ENCODE peak calls at places on chromosome 15, in ten cellular contexts. I, O, F, L, Z, T, R, M, E and K are unnamed samples.

GRCh38 chr15:90126457-90127435 is 24.5 kb upstream of the IDH2 start:
- DNase-seq in F (peak; percentile 34), Z (peak; percentile 61), L (no peak), O (no peak), E (peak; percentile 67), M (no peak), T (peak; percentile 37), R (peak; percentile 59), I (peak; percentile 87), K (no peak)

GRCh38 chr15:39511000-39511914 is 69.6 kb upstream of the THBS1 start:
- DNase-seq in L (peak; percentile 51), R (no peak), T (no peak), F (peak; percentile 64), I (no peak), M (peak; percentile 72), E (peak; percentile 76), O (no peak), Z (no peak), K (peak; percentile 92)

GRCh38 chr15:39920510-39921273 is 626 bp upstream of the GPR176 start:
- DNase-seq in Z (peak; percentile 74), T (peak; percentile 95), L (peak; percentile 85), E (peak; percentile 81), R (peak; percentile 75), O (peak; percentile 63), I (peak; percentile 73), F (peak; percentile 63), M (peak; percentile 83), K (peak; percentile 95)

GRCh38 chr15:33027636-33028035 is 166.9 kb downstream of the FMN1 start:
- DNase-seq in F (no peak), I (no peak), L (no peak), O (no peak), M (no peak), E (no peak), T (no peak), Z (no peak), R (no peak), K (no peak)

GRCh38 chr15:52093539-52094502 is 18.8 kb downstream of the BCL2L10 start:
- DNase-seq in R (peak; percentile 51), I (no peak), O (no peak), M (peak; percentile 99), L (no peak), Z (no peak), T (no peak), F (peak; percentile 73), E (no peak), K (peak; percentile 81)

GRCh38 chr15:40471778-40472130 is 970 bp downstream of the CHST14 start:
- DNase-seq in O (no peak), E (no peak), Z (peak; percentile 46), R (no peak), T (peak; percentile 78), L (no peak), I (no peak), M (no peak), F (no peak), K (peak; percentile 48)

GRCh38 chr15:80778964-80779657 is at the start of gene CEMIP:
- DNase-seq in Z (peak; percentile 71), L (peak; percentile 88), F (peak; percentile 73), T (peak; percentile 85), O (peak; percentile 80), I (peak; percentile 73), E (peak; percentile 70), R (peak; percentile 84), M (peak; percentile 72), K (peak; percentile 93)

GRCh38 chr15:82936966-82937647 is 15.4 kb downstream of the HOMER2 start:
- DNase-seq in O (no peak), M (no peak), Z (no peak), L (no peak), F (no peak), I (no peak), T (peak; percentile 18), E (no peak), R (no peak), K (peak; percentile 6)

GRCh38 chr15:58771621-58772235 is 626 bp downstream of the MINDY2 start:
- DNase-seq in T (peak; percentile 92), O (no peak), F (peak; percentile 75), E (peak; percentile 40), M (no peak), R (peak; percentile 76), I (no peak), Z (peak; percentile 43), L (no peak), K (peak; percentile 60)

GRCh38 chr15:39285663-39286062 is 295.2 kb upstream of the THBS1 start:
- DNase-seq in M (no peak), L (no peak), O (no peak), E (no peak), I (no peak), F (no peak), T (no peak), Z (no peak), R (no peak), K (peak; percentile 49)

GRCh38 chr15:80789836-80790235 is 10.7 kb downstream of the CEMIP start:
- DNase-seq in Z (no peak), L (no peak), M (no peak), T (no peak), O (no peak), F (no peak), R (no peak), E (no peak), I (no peak), K (no peak)

GRCh38 chr15:38085104-38085503 is 150.7 kb downstream of the TMCO5A start:
- DNase-seq in Z (no peak), M (peak; percentile 56), O (no peak), F (no peak), I (no peak), E (no peak), L (no peak), T (no peak), R (no peak), K (no peak)

GRCh38 chr15:57747206-57747605 is 40.7 kb downstream of the POLR2M start:
- DNase-seq in Z (no peak), T (no peak), F (no peak), L (no peak), O (no peak), R (no peak), I (no peak), E (peak; percentile 34), M (no peak), K (no peak)

GRCh38 chr15:80095511-80095910 is 36.0 kb downstream of the ZFAND6 start:
- DNase-seq in F (no peak), M (no peak), Z (no peak), E (no peak), R (no peak), L (no peak), O (no peak), I (no peak), T (no peak), K (no peak)

GRCh38 chr15:45631831-45632230 is 3.0 kb upstream of the SQOR start:
- DNase-seq in M (no peak), T (no peak), O (no peak), F (no peak), R (no peak), L (no peak), I (no peak), Z (no peak), E (no peak), K (peak; percentile 36)

DNA sequence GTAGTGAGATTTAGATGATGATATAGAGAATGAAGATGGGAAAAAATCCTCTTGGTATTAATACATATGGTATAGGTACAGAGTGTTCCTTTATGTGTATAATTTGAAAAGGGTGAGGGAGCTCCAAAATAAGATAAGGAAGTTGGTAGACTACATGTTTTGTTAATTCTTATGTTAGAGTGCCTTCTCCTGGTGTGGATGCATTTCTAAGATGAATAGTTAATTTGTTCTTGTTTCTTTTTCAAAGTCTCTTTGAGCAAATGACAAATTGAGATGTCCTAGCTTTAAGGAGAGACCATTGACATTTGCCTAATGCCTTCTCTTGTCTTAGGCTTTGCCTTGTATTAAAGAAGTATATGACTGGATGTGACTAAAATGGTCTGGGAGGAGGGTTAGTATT is 34.1 kb downstream of the AKAP13 start:
- DNase-seq in F (no peak), T (no peak), O (no peak), R (no peak), E (no peak), Z (no peak), M (peak; percentile 66), L (no peak), I (no peak), K (peak; percentile 51)
- H3K4me1 ChIP-seq in F (peaks cover 15% of the 10 kb centered on the region), T (peaks cover 10% of the 10 kb centered on the region), O (peaks cover 14% of the 10 kb centered on the region), R (peaks cover 6% of the 10 kb centered on the region), E (peaks cover 36% of the 10 kb centered on the region), Z (no peaks in the 10 kb centered on the region), M (peaks cover 34% of the 10 kb centered on the region), L (peaks cover 3% of the 10 kb centered on the region), I (no peaks in the 10 kb centered on the region), K (peaks cover 35% of the 10 kb centered on the region)

DNA sequence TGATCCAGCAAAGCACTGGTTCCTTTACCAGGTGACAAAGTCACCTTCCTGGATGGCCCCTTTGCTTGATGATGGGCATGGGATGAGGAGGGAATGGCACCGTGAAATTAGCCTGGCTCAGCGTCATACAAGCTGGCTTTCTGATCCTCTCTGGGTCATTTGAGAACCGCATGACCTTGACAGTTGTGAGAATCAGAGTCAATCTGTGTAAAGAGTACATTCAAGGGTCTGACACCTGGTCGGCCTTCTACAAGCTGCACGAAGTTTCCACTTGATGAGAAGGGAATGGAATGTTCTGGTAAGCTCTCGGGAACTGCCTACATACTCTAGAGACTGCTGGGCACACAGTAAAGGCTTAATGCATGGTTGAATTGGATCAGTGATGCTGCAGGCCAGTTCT is 319.8 kb upstream of the TLE3 start:
- DNase-seq in O (no peak), E (no peak), L (no peak), I (no peak), Z (no peak), M (no peak), T (no peak), R (no peak), F (no peak), K (no peak)
- H3K27me3 ChIP-seq in O (no peaks in the 10 kb centered on the region), E (peaks cover 39% of the 10 kb centered on the region), L (no peaks in the 10 kb centered on the region), I (no peaks in the 10 kb centered on the region), Z (no peaks in the 10 kb centered on the region), M (no peaks in the 10 kb centered on the region), T (peaks cover 4% of the 10 kb centered on the region), R (no peaks in the 10 kb centered on the region), F (peaks cover 9% of the 10 kb centered on the region), K (peaks cover 81% of the 10 kb centered on the region)

GRCh38 chr15:62253294-62253693 is 88.2 kb upstream of the C2CD4B start:
- DNase-seq in Z (no peak), F (no peak), R (no peak), E (no peak), O (no peak), I (no peak), L (no peak), T (no peak), M (peak; percentile 23), K (no peak)

GRCh38 chr15:62254137-62254934 is 89.3 kb upstream of the C2CD4B start:
- DNase-seq in M (peak; percentile 79), E (peak; percentile 76), F (peak; percentile 81), L (peak; percentile 31), I (peak; percentile 69), T (peak; percentile 79), R (peak; percentile 74), O (peak; percentile 55), Z (peak; percentile 81), K (peak; percentile 73)

GRCh38 chr15:62262305-62262941 is 97.3 kb upstream of the C2CD4B start:
- DNase-seq in I (no peak), Z (no peak), T (no peak), R (no peak), E (no peak), M (peak; percentile 4), O (no peak), L (no peak), F (no peak), K (no peak)

GRCh38 chr15:62257991-62258390 is 92.9 kb upstream of the C2CD4B start:
- DNase-seq in M (no peak), Z (no peak), L (no peak), R (no peak), F (no peak), E (no peak), O (no peak), I (no peak), T (no peak), K (no peak)
- H3K9me3 ChIP-seq in M (peaks cover 3% of the 10 kb centered on the region), Z (no peaks in the 10 kb centered on the region), L (no peaks in the 10 kb centered on the region), R (no peaks in the 10 kb centered on the region), F (peaks cover 10% of the 10 kb centered on the region), E (peaks cover 12% of the 10 kb centered on the region), O (peaks cover 18% of the 10 kb centered on the region), I (peaks cover 3% of the 10 kb centered on the region), T (peaks cover 20% of the 10 kb centered on the region), K (peaks cover 46% of the 10 kb centered on the region)

GRCh38 chr15:67079361-67079760 is 14.0 kb downstream of the SMAD3 start:
- DNase-seq in I (no peak), F (no peak), R (no peak), M (no peak), Z (no peak), L (no peak), T (no peak), E (no peak), O (no peak), K (no peak)
- H3K4me1 ChIP-seq in I (no peaks in the 10 kb centered on the region), F (peaks cover 15% of the 10 kb centered on the region), R (peaks cover 38% of the 10 kb centered on the region), M (peaks cover 80% of the 10 kb centered on the region), Z (peaks cover 38% of the 10 kb centered on the region), L (peaks cover 44% of the 10 kb centered on the region), T (peaks cover 79% of the 10 kb centered on the region), E (peaks cover 38% of the 10 kb centered on the region), O (no peaks in the 10 kb centered on the region), K (peaks cover 83% of the 10 kb centered on the region)